ENCODE peak calls at places on chromosomes 16 and 17, in six cellular contexts. E, T, X, I, W and U are unnamed samples.

GRCh38 chr16:2585651-2586081 is 47.8 kb downstream of the PDPK1 start:
- DNase-seq in I (no peak), X (no peak), W (no peak), T (no peak), E (no peak), U (no peak)

GRCh38 chr17:39622380-39623006 is 4.3 kb upstream of the PPP1R1B start:
- DNase-seq in T (no peak), E (no peak), I (no peak), X (no peak), W (no peak), U (no peak)

GRCh38 chr17:10089221-10089799 is 109.1 kb downstream of the GAS7 start:
- DNase-seq in T (no peak), X (no peak), I (no peak), W (no peak), E (peak), U (no peak)

GRCh38 chr17:29024456-29024952 is 18.4 kb upstream of the PIPOX start:
- DNase-seq in I (no peak), E (no peak), T (no peak), X (no peak), W (no peak), U (no peak)

GRCh38 chr16:8951447-8952280 is 12.0 kb downstream of the USP7 start:
- DNase-seq in T (no peak), E (no peak), X (no peak), I (no peak), W (no peak), U (no peak)

GRCh38 chr17:38430316-38430715 is 2.1 kb downstream of the ARHGAP23 start:
- DNase-seq in T (peak), I (no peak), W (no peak), X (no peak), E (no peak), U (no peak)

GRCh38 chr17:32927724-32928526 is at the start of gene TMEM98:
- DNase-seq in T (peak), X (peak), W (peak), I (no peak), E (no peak), U (no peak)

GRCh38 chr17:47717845-47718621 is 15.0 kb upstream of the TBX21 start:
- DNase-seq in X (no peak), E (no peak), T (peak), W (no peak), I (no peak), U (no peak)

GRCh38 chr16:78298986-78299385 is 199.5 kb downstream of the WWOX start:
- DNase-seq in E (no peak), W (no peak), I (no peak), T (no peak), X (no peak), U (no peak)

GRCh38 chr16:84806256-84806889 is 13.4 kb upstream of the CRISPLD2 start:
- DNase-seq in E (peak), I (peak), W (peak), X (no peak), T (peak), U (no peak)

GRCh38 chr17:66152756-66153155 is 39.2 kb downstream of the CEP112 start:
- DNase-seq in W (no peak), E (peak), T (peak), X (no peak), I (no peak), U (no peak)

GRCh38 chr16:22325598-22326368 is 28.6 kb downstream of the POLR3E start:
- DNase-seq in T (no peak), I (no peak), X (no peak), E (no peak), W (no peak), U (no peak)

GRCh38 chr17:55582910-55583309 is 71.7 kb upstream of the SMIM36 start:
- DNase-seq in W (no peak), X (no peak), T (no peak), I (no peak), E (no peak), U (no peak)

GRCh38 chr17:47889734-47890529 is 6.1 kb upstream of the SP2 start:
- DNase-seq in E (peak), X (peak), I (peak), W (peak), T (peak), U (peak)

GRCh38 chr17:50532452-50533024 is at the start of gene EPN3:
- DNase-seq in E (no peak), I (no peak), W (no peak), X (peak), T (no peak), U (peak)

GRCh38 chr17:66675991-66676371 is 158.9 kb upstream of the CACNG5 start:
- DNase-seq in W (no peak), I (no peak), X (no peak), E (peak), T (no peak), U (no peak)

GRCh38 chr17:42289863-42290165 is 1.5 kb downstream of the STAT5A start:
- DNase-seq in E (no peak), T (no peak), X (no peak), W (no peak), I (no peak), U (no peak)

GRCh38 chr16:74999208-74999682 is 421 bp downstream of the ZNRF1 start:
- DNase-seq in W (peak), X (peak), I (no peak), E (no peak), T (no peak), U (no peak)

GRCh38 chr17:2215616-2216364 is 87.8 kb downstream of the SMG6 start:
- DNase-seq in I (peak), W (peak), T (peak), E (peak), X (peak), U (no peak)

GRCh38 chr17:67024736-67025135 is 19.6 kb upstream of the CACNG1 start:
- DNase-seq in E (no peak), I (no peak), W (no peak), T (no peak), X (no peak), U (no peak)

GRCh38 chr17:38749222-38750043 is 1.3 kb upstream of the PCGF2 start:
- DNase-seq in T (peak), W (peak), X (peak), E (peak), I (no peak), U (peak)

GRCh38 chr17:78315355-78316114 is 44.3 kb downstream of the SOCS3 start:
- DNase-seq in T (peak), E (peak), X (peak), I (peak), W (peak), U (peak)

GRCh38 chr17:15883617-15884111 is 61.3 kb upstream of the ADORA2B start:
- DNase-seq in I (peak), W (no peak), E (peak), X (no peak), T (peak), U (peak)

GRCh38 chr16:12994402-12994801 is 93.0 kb downstream of the SHISA9 start:
- DNase-seq in T (no peak), X (no peak), I (no peak), W (no peak), E (no peak), U (no peak)

GRCh38 chr16:58160855-58161254 is 31.7 kb upstream of the CFAP20 start:
- DNase-seq in I (no peak), X (no peak), T (no peak), E (no peak), W (no peak), U (no peak)

GRCh38 chr16:3957344-3957980 is 76.9 kb upstream of the CREBBP start:
- DNase-seq in E (no peak), I (no peak), W (no peak), X (no peak), T (no peak), U (no peak)

GRCh38 chr16:69613283-69614154 is 47.8 kb downstream of the NFAT5 start:
- DNase-seq in I (no peak), X (peak), T (no peak), W (no peak), E (peak), U (no peak)

GRCh38 chr16:64365448-64365858 is 756.4 kb downstream of the CDH11 start:
- DNase-seq in X (no peak), T (peak), I (no peak), E (no peak), W (no peak), U (no peak)

GRCh38 chr17:34511265-34511664 is 68.1 kb upstream of the TMEM132E start:
- DNase-seq in X (no peak), T (no peak), I (no peak), W (no peak), E (no peak), U (no peak)

GRCh38 chr17:11023639-11024479 is 186.0 kb upstream of the PIRT start:
- DNase-seq in T (no peak), I (no peak), W (no peak), E (no peak), X (no peak), U (no peak)

GRCh38 chr17:41959336-41960095 is 7.1 kb upstream of the CNP start:
- DNase-seq in X (no peak), W (peak), I (peak), E (peak), T (peak), U (peak)

GRCh38 chr17:60231691-60232090 is 81.9 kb downstream of the CA4 start:
- DNase-seq in I (no peak), T (peak), E (peak), X (no peak), W (peak), U (no peak)

GRCh38 chr17:10579270-10579669 is 29.8 kb upstream of the MYH2 start:
- DNase-seq in T (peak), W (no peak), I (no peak), X (no peak), E (no peak), U (no peak)

GRCh38 chr16:5036228-5037156 is 2.8 kb upstream of the NAGPA start:
- DNase-seq in X (no peak), T (no peak), I (no peak), W (no peak), E (no peak), U (no peak)

GRCh38 chr16:75535901-75536300 is at the start of gene CHST5:
- DNase-seq in W (no peak), E (no peak), T (no peak), I (no peak), X (peak), U (no peak)

GRCh38 chr16:31713945-31714898 is 159.4 kb upstream of the ZNF267 start:
- DNase-seq in T (no peak), E (no peak), X (no peak), I (no peak), W (peak), U (no peak)

DNA sequence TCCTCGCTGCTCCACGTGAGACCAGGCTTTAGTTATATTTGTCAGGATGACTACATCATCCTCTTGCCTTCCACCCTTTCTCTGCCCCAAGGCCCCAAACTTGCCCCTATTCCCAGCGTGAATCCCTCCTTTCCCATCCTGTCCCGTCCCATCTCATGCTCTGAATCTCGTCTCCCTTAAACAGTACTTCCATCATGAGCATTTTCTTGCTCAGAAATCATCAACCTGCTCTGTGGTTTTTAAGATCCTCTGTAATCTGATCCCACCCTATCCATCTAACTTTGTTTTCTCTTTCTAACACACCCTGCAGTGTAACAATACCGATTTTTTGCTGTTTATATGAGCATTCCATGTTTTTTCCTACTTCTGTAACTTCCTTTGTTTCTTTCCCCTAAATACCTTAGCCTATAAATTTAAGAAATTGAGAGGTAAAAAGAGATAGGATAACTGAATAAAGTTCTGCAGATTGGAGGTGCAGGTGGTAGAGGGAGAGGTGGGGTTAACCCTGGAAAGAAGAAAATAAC is 39.7 kb downstream of the MRTFB start:
- DNase-seq in I (no peak), T (no peak), W (no peak), X (no peak), E (no peak), U (no peak)
- H3K4me3 ChIP-seq in I (no peak), T (no peak), W (no peak), X (no peak), E (no peak), U (no peak)

GRCh38 chr16:68384293-68385255 is 63.7 kb downstream of the SMPD3 start:
- DNase-seq in W (no peak), T (no peak), X (no peak), I (no peak), E (no peak), U (no peak)
- H3K4me3 ChIP-seq in W (no peak), T (no peak), X (no peak), I (no peak), E (no peak), U (no peak)

GRCh38 chr17:76138234-76138895 is 2.7 kb downstream of the FOXJ1 start:
- DNase-seq in X (no peak), I (no peak), W (no peak), E (no peak), T (no peak), U (no peak)
- H3K4me3 ChIP-seq in X (no peak), I (no peak), W (no peak), E (no peak), T (no peak), U (no peak)

GRCh38 chr17:6713918-6714271 is 726 bp upstream of the SLC13A5 start:
- DNase-seq in X (no peak), W (no peak), E (no peak), T (no peak), I (no peak), U (no peak)
- H3K4me3 ChIP-seq in X (no peak), W (no peak), E (peak), T (no peak), I (no peak), U (no peak)